ENCODE peak calls at places on chromosomes 16 and 17, in eight cellular contexts. One of them, this sample, is unnamed.

GRCh38 chr17:32222621-32223020 is 43.0 kb upstream of the RHBDL3 start:
- DNase-seq in astrocyte of the spinal cord: peak
- DNase-seq in fibroblast of the aortic adventitia: no peak
- DNase-seq in cardiac fibroblast: no peak
- DNase-seq in cardiac muscle cell: no peak
- DNase-seq in left ventricle myocardium inferior: no peak
- DNase-seq in CD4-positive, alpha-beta T cell: no peak
- DNase-seq in coronary artery: no peak
- DNase-seq in this sample: no peak

GRCh38 chr16:52071101-52071500 is 475.8 kb downstream of the TOX3 start:
- DNase-seq in astrocyte of the spinal cord: no peak
- DNase-seq in fibroblast of the aortic adventitia: no peak
- DNase-seq in cardiac fibroblast: no peak
- DNase-seq in cardiac muscle cell: no peak
- DNase-seq in left ventricle myocardium inferior: no peak
- DNase-seq in CD4-positive, alpha-beta T cell: no peak
- DNase-seq in coronary artery: no peak
- DNase-seq in this sample: no peak

GRCh38 chr16:24721830-24722238 is 7.6 kb upstream of the TNRC6A start:
- DNase-seq in astrocyte of the spinal cord: no peak
- DNase-seq in fibroblast of the aortic adventitia: no peak
- DNase-seq in cardiac fibroblast: no peak
- DNase-seq in cardiac muscle cell: no peak
- DNase-seq in left ventricle myocardium inferior: no peak
- DNase-seq in CD4-positive, alpha-beta T cell: no peak
- DNase-seq in coronary artery: no peak
- DNase-seq in this sample: no peak

GRCh38 chr17:20289984-20290383 is 177.4 kb downstream of the LGALS9B start:
- DNase-seq in astrocyte of the spinal cord: no peak
- DNase-seq in fibroblast of the aortic adventitia: no peak
- DNase-seq in cardiac fibroblast: no peak
- DNase-seq in cardiac muscle cell: no peak
- DNase-seq in left ventricle myocardium inferior: no peak
- DNase-seq in CD4-positive, alpha-beta T cell: no peak
- DNase-seq in coronary artery: no peak
- DNase-seq in this sample: no peak

GRCh38 chr17:40545660-40546059 is 19.6 kb downstream of the CCR7 start:
- DNase-seq in astrocyte of the spinal cord: no peak
- DNase-seq in fibroblast of the aortic adventitia: no peak
- DNase-seq in cardiac fibroblast: no peak
- DNase-seq in cardiac muscle cell: no peak
- DNase-seq in left ventricle myocardium inferior: no peak
- DNase-seq in CD4-positive, alpha-beta T cell: peak
- DNase-seq in coronary artery: peak
- DNase-seq in this sample: no peak

GRCh38 chr17:57810740-57811632 is 38.9 kb downstream of the MRPS23 start:
- DNase-seq in astrocyte of the spinal cord: peak
- DNase-seq in fibroblast of the aortic adventitia: peak
- DNase-seq in cardiac fibroblast: peak
- DNase-seq in cardiac muscle cell: no peak
- DNase-seq in left ventricle myocardium inferior: peak
- DNase-seq in CD4-positive, alpha-beta T cell: no peak
- DNase-seq in coronary artery: peak
- DNase-seq in this sample: peak

GRCh38 chr17:79033741-79034501 is 10.0 kb downstream of the C1QTNF1 start:
- DNase-seq in astrocyte of the spinal cord: no peak
- DNase-seq in fibroblast of the aortic adventitia: no peak
- DNase-seq in cardiac fibroblast: peak
- DNase-seq in cardiac muscle cell: no peak
- DNase-seq in left ventricle myocardium inferior: peak
- DNase-seq in CD4-positive, alpha-beta T cell: no peak
- DNase-seq in coronary artery: peak
- DNase-seq in this sample: no peak

GRCh38 chr17:35345926-35346771 is 27.3 kb downstream of the SLFN11 start:
- DNase-seq in astrocyte of the spinal cord: peak
- DNase-seq in fibroblast of the aortic adventitia: peak
- DNase-seq in cardiac fibroblast: peak
- DNase-seq in cardiac muscle cell: peak
- DNase-seq in left ventricle myocardium inferior: peak
- DNase-seq in CD4-positive, alpha-beta T cell: no peak
- DNase-seq in coronary artery: peak
- DNase-seq in this sample: no peak

GRCh38 chr16:24541534-24541933 is 2.2 kb downstream of the RBBP6 start:
- DNase-seq in astrocyte of the spinal cord: peak
- DNase-seq in fibroblast of the aortic adventitia: peak
- DNase-seq in cardiac fibroblast: no peak
- DNase-seq in cardiac muscle cell: no peak
- DNase-seq in left ventricle myocardium inferior: no peak
- DNase-seq in CD4-positive, alpha-beta T cell: no peak
- DNase-seq in coronary artery: no peak
- DNase-seq in this sample: no peak

GRCh38 chr16:31455601-31456314 is 3.5 kb upstream of the ARMC5 start:
- DNase-seq in astrocyte of the spinal cord: no peak
- DNase-seq in fibroblast of the aortic adventitia: no peak
- DNase-seq in cardiac fibroblast: peak
- DNase-seq in cardiac muscle cell: peak
- DNase-seq in left ventricle myocardium inferior: no peak
- DNase-seq in CD4-positive, alpha-beta T cell: no peak
- DNase-seq in coronary artery: no peak
- DNase-seq in this sample: no peak

GRCh38 chr16:85523602-85524364 is 89.3 kb upstream of the GSE1 start:
- DNase-seq in astrocyte of the spinal cord: peak
- DNase-seq in fibroblast of the aortic adventitia: no peak
- DNase-seq in cardiac fibroblast: peak
- DNase-seq in cardiac muscle cell: peak
- DNase-seq in left ventricle myocardium inferior: peak
- DNase-seq in CD4-positive, alpha-beta T cell: no peak
- DNase-seq in coronary artery: no peak
- DNase-seq in this sample: peak

GRCh38 chr17:33689725-33690124 is 396.6 kb upstream of the ASIC2 start:
- DNase-seq in astrocyte of the spinal cord: no peak
- DNase-seq in fibroblast of the aortic adventitia: no peak
- DNase-seq in cardiac fibroblast: no peak
- DNase-seq in cardiac muscle cell: no peak
- DNase-seq in left ventricle myocardium inferior: no peak
- DNase-seq in CD4-positive, alpha-beta T cell: no peak
- DNase-seq in coronary artery: no peak
- DNase-seq in this sample: no peak
- TF ChIP-seq CTCF in astrocyte of the spinal cord: no peak
- TF ChIP-seq CTCF in fibroblast of the aortic adventitia: no peak
- TF ChIP-seq CTCF in cardiac fibroblast: no peak
- TF ChIP-seq CTCF in cardiac muscle cell: no peak
- TF ChIP-seq CTCF in left ventricle myocardium inferior: no peak
- TF ChIP-seq CTCF in CD4-positive, alpha-beta T cell: no peak
- TF ChIP-seq CTCF in coronary artery: no peak
- TF ChIP-seq CTCF in this sample: no peak

GRCh38 chr17:6478486-6478885 is 34.2 kb downstream of the PIMREG start:
- DNase-seq in astrocyte of the spinal cord: no peak
- DNase-seq in fibroblast of the aortic adventitia: no peak
- DNase-seq in cardiac fibroblast: no peak
- DNase-seq in cardiac muscle cell: no peak
- DNase-seq in left ventricle myocardium inferior: no peak
- DNase-seq in CD4-positive, alpha-beta T cell: no peak
- DNase-seq in coronary artery: no peak
- DNase-seq in this sample: no peak

GRCh38 chr17:6477831-6478383 is 33.7 kb downstream of the PIMREG start:
- DNase-seq in astrocyte of the spinal cord: no peak
- DNase-seq in fibroblast of the aortic adventitia: no peak
- DNase-seq in cardiac fibroblast: no peak
- DNase-seq in cardiac muscle cell: no peak
- DNase-seq in left ventricle myocardium inferior: no peak
- DNase-seq in CD4-positive, alpha-beta T cell: no peak
- DNase-seq in coronary artery: no peak
- DNase-seq in this sample: no peak

GRCh38 chr17:6480325-6480675 is 36.0 kb downstream of the PIMREG start:
- DNase-seq in astrocyte of the spinal cord: no peak
- DNase-seq in fibroblast of the aortic adventitia: no peak
- DNase-seq in cardiac fibroblast: no peak
- DNase-seq in cardiac muscle cell: no peak
- DNase-seq in left ventricle myocardium inferior: no peak
- DNase-seq in CD4-positive, alpha-beta T cell: no peak
- DNase-seq in coronary artery: no peak
- DNase-seq in this sample: no peak

GRCh38 chr17:6482105-6482455 is 37.8 kb downstream of the PIMREG start:
- DNase-seq in astrocyte of the spinal cord: no peak
- DNase-seq in fibroblast of the aortic adventitia: no peak
- DNase-seq in cardiac fibroblast: no peak
- DNase-seq in cardiac muscle cell: no peak
- DNase-seq in left ventricle myocardium inferior: no peak
- DNase-seq in CD4-positive, alpha-beta T cell: no peak
- DNase-seq in coronary artery: no peak
- DNase-seq in this sample: no peak

GRCh38 chr17:6479626-6480324 is 35.5 kb downstream of the PIMREG start:
- DNase-seq in astrocyte of the spinal cord: no peak
- DNase-seq in fibroblast of the aortic adventitia: peak
- DNase-seq in cardiac fibroblast: peak
- DNase-seq in cardiac muscle cell: no peak
- DNase-seq in left ventricle myocardium inferior: no peak
- DNase-seq in CD4-positive, alpha-beta T cell: no peak
- DNase-seq in coronary artery: no peak
- DNase-seq in this sample: no peak
- TF ChIP-seq CTCF in astrocyte of the spinal cord: no peak
- TF ChIP-seq CTCF in fibroblast of the aortic adventitia: no peak
- TF ChIP-seq CTCF in cardiac fibroblast: no peak
- TF ChIP-seq CTCF in cardiac muscle cell: no peak
- TF ChIP-seq CTCF in left ventricle myocardium inferior: no peak
- TF ChIP-seq CTCF in CD4-positive, alpha-beta T cell: no peak
- TF ChIP-seq CTCF in coronary artery: no peak
- TF ChIP-seq CTCF in this sample: no peak

GRCh38 chr17:65456368-65457151 is 104.9 kb downstream of the AXIN2 start:
- DNase-seq in astrocyte of the spinal cord: no peak
- DNase-seq in fibroblast of the aortic adventitia: no peak
- DNase-seq in cardiac fibroblast: no peak
- DNase-seq in cardiac muscle cell: peak
- DNase-seq in left ventricle myocardium inferior: no peak
- DNase-seq in CD4-positive, alpha-beta T cell: no peak
- DNase-seq in coronary artery: no peak
- DNase-seq in this sample: no peak

GRCh38 chr17:65455154-65455971 is 106.1 kb downstream of the AXIN2 start:
- DNase-seq in astrocyte of the spinal cord: no peak
- DNase-seq in fibroblast of the aortic adventitia: no peak
- DNase-seq in cardiac fibroblast: no peak
- DNase-seq in cardiac muscle cell: no peak
- DNase-seq in left ventricle myocardium inferior: no peak
- DNase-seq in CD4-positive, alpha-beta T cell: no peak
- DNase-seq in coronary artery: no peak
- DNase-seq in this sample: no peak

GRCh38 chr17:65457635-65458257 is 103.7 kb downstream of the AXIN2 start:
- DNase-seq in astrocyte of the spinal cord: no peak
- DNase-seq in fibroblast of the aortic adventitia: no peak
- DNase-seq in cardiac fibroblast: no peak
- DNase-seq in cardiac muscle cell: no peak
- DNase-seq in left ventricle myocardium inferior: no peak
- DNase-seq in CD4-positive, alpha-beta T cell: no peak
- DNase-seq in coronary artery: no peak
- DNase-seq in this sample: no peak

GRCh38 chr17:65457183-65457582 is 104.3 kb downstream of the AXIN2 start:
- DNase-seq in astrocyte of the spinal cord: no peak
- DNase-seq in fibroblast of the aortic adventitia: no peak
- DNase-seq in cardiac fibroblast: no peak
- DNase-seq in cardiac muscle cell: no peak
- DNase-seq in left ventricle myocardium inferior: no peak
- DNase-seq in CD4-positive, alpha-beta T cell: no peak
- DNase-seq in coronary artery: no peak
- DNase-seq in this sample: no peak

DNA sequence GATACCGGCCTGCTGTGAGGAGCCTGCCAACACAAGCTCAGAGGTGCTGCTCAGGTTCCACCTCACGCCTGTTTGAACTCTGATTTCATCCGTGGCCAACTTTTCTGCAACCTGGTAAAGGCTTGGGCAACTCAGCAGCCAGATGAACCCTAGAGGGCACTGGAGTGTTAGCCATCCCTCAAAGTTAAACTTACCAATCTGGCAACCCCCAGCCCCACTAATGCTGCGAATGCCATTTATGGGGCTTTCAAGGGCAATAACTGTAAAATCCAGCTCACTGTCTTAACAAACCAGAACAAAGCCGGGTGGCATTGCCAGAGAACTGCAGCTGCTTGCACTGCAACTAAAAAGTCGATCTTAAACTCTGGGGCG is 105.5 kb downstream of the AXIN2 start:
- DNase-seq in astrocyte of the spinal cord: peak
- DNase-seq in fibroblast of the aortic adventitia: peak
- DNase-seq in cardiac fibroblast: peak
- DNase-seq in cardiac muscle cell: peak
- DNase-seq in left ventricle myocardium inferior: no peak
- DNase-seq in CD4-positive, alpha-beta T cell: no peak
- DNase-seq in coronary artery: no peak
- DNase-seq in this sample: no peak
- TF ChIP-seq CTCF in astrocyte of the spinal cord: peak
- TF ChIP-seq CTCF in fibroblast of the aortic adventitia: peak
- TF ChIP-seq CTCF in cardiac fibroblast: peak
- TF ChIP-seq CTCF in cardiac muscle cell: peak
- TF ChIP-seq CTCF in left ventricle myocardium inferior: peak
- TF ChIP-seq CTCF in CD4-positive, alpha-beta T cell: peak
- TF ChIP-seq CTCF in coronary artery: no peak
- TF ChIP-seq CTCF in this sample: peak

GRCh38 chr16:19521471-19522368 is at the start of gene GDE1:
- DNase-seq in astrocyte of the spinal cord: peak
- DNase-seq in fibroblast of the aortic adventitia: peak
- DNase-seq in cardiac fibroblast: peak
- DNase-seq in cardiac muscle cell: peak
- DNase-seq in left ventricle myocardium inferior: peak
- DNase-seq in CD4-positive, alpha-beta T cell: peak
- DNase-seq in coronary artery: peak
- DNase-seq in this sample: peak
- TF ChIP-seq CTCF in astrocyte of the spinal cord: peak
- TF ChIP-seq CTCF in fibroblast of the aortic adventitia: peak
- TF ChIP-seq CTCF in cardiac fibroblast: peak
- TF ChIP-seq CTCF in cardiac muscle cell: peak
- TF ChIP-seq CTCF in left ventricle myocardium inferior: peak
- TF ChIP-seq CTCF in CD4-positive, alpha-beta T cell: peak
- TF ChIP-seq CTCF in coronary artery: no peak
- TF ChIP-seq CTCF in this sample: peak